ENCODE peak calls at places on chromosomes 2 and 18, in seven cellular contexts. V, O, H, B, J, W and C are unnamed samples.

GRCh38 chr18:58166278-58166844 is 122.3 kb downstream of the NEDD4L start:
- DNase-seq in O (no peak), B (no peak), H (no peak), W (no peak), J (no peak), V (no peak), C (no peak)

GRCh38 chr2:152198499-152198898 is 22.9 kb upstream of the STAM2 start:
- DNase-seq in B (no peak), H (no peak), O (peak), J (peak), W (no peak), V (no peak), C (no peak)

GRCh38 chr2:131641414-131642206 is 113.9 kb downstream of the CCDC74A start:
- DNase-seq in W (no peak), J (no peak), V (no peak), H (no peak), O (no peak), B (peak), C (no peak)

GRCh38 chr2:114261366-114261765 is 181.1 kb upstream of the DPP10 start:
- DNase-seq in J (no peak), O (no peak), V (no peak), H (no peak), W (no peak), B (no peak), C (no peak)

GRCh38 chr2:108621087-108621559 is 86.9 kb downstream of the LIMS1 start:
- DNase-seq in H (no peak), B (peak), V (no peak), J (peak), W (peak), O (no peak), C (peak)

GRCh38 chr2:44745922-44746321 is 195.6 kb upstream of the SIX3 start:
- DNase-seq in V (no peak), B (no peak), J (no peak), O (no peak), W (no peak), H (no peak), C (no peak)

GRCh38 chr2:144560254-144560653 is 40.3 kb upstream of the ZEB2 start:
- DNase-seq in J (no peak), V (no peak), W (no peak), B (no peak), H (no peak), O (no peak), C (no peak)

GRCh38 chr18:31302991-31303390 is 15.0 kb upstream of the DSG1 start:
- DNase-seq in H (no peak), O (peak), W (peak), V (no peak), J (no peak), B (peak), C (no peak)

GRCh38 chr2:196566969-196567666 is 72.4 kb upstream of the CCDC150 start:
- DNase-seq in J (no peak), W (no peak), O (no peak), V (no peak), H (no peak), B (peak), C (no peak)

GRCh38 chr2:237888389-237888788 is 29.0 kb downstream of the RAMP1 start:
- DNase-seq in O (peak), W (peak), B (peak), J (no peak), H (no peak), V (no peak), C (no peak)

GRCh38 chr2:9574314-9574713 is 18.7 kb upstream of the ADAM17 start:
- DNase-seq in B (no peak), V (no peak), O (no peak), W (peak), J (no peak), H (no peak), C (no peak)

GRCh38 chr2:19357383-19358241 is 811 bp downstream of the OSR1 start:
- DNase-seq in H (no peak), W (no peak), J (peak), B (peak), V (peak), O (no peak), C (no peak)

GRCh38 chr2:156753766-156754165 is 317.6 kb downstream of the GPD2 start:
- DNase-seq in J (no peak), H (no peak), V (no peak), B (no peak), W (no peak), O (no peak), C (no peak)

GRCh38 chr2:105104208-105104731 is 66.4 kb downstream of the MRPS9 start:
- DNase-seq in J (no peak), V (no peak), O (no peak), H (no peak), B (peak), W (no peak), C (no peak)

GRCh38 chr2:18047896-18048657 is 169.6 kb downstream of the KCNS3 start:
- DNase-seq in H (no peak), V (no peak), O (no peak), W (no peak), J (no peak), B (peak), C (no peak)

GRCh38 chr2:225074919-225075681 is 32.8 kb upstream of the DOCK10 start:
- DNase-seq in V (no peak), B (no peak), H (no peak), W (no peak), J (no peak), O (no peak), C (no peak)

GRCh38 chr2:172943992-172944793 is 131.5 kb upstream of the MAP3K20 start:
- DNase-seq in V (no peak), H (no peak), B (peak), J (no peak), W (no peak), O (no peak), C (peak)

GRCh38 chr2:56102866-56103265 is 80.9 kb upstream of the CCDC85A start:
- DNase-seq in O (no peak), V (no peak), J (no peak), B (peak), H (no peak), W (no peak), C (no peak)

GRCh38 chr18:41372266-41372665 is 582.8 kb upstream of the PIK3C3 start:
- DNase-seq in O (no peak), W (no peak), J (peak), V (no peak), B (no peak), H (no peak), C (no peak)

GRCh38 chr2:186105016-186105415 is 366.4 kb downstream of the FSIP2 start:
- DNase-seq in J (no peak), V (no peak), O (no peak), B (no peak), W (peak), H (no peak), C (no peak)

GRCh38 chr2:114442545-114442944 is at the start of gene DPP10:
- DNase-seq in J (peak), B (peak), V (no peak), W (no peak), H (peak), O (peak), C (peak)

GRCh38 chr2:155363349-155363888 is 664.9 kb downstream of the KCNJ3 start:
- DNase-seq in J (no peak), V (no peak), W (no peak), H (no peak), B (no peak), O (no peak), C (no peak)

GRCh38 chr2:1900736-1901135 is 156.4 kb upstream of the PXDN start:
- DNase-seq in H (no peak), J (peak), B (no peak), W (no peak), V (peak), O (no peak), C (no peak)

GRCh38 chr2:241261628-241262027 is 53.8 kb downstream of the HDLBP start:
- DNase-seq in B (no peak), J (no peak), V (no peak), O (no peak), H (no peak), W (no peak), C (no peak)

GRCh38 chr2:95007822-95008221 is 17.7 kb upstream of the MAL start:
- DNase-seq in H (no peak), J (no peak), B (no peak), V (no peak), O (no peak), W (no peak), C (no peak)

DNA sequence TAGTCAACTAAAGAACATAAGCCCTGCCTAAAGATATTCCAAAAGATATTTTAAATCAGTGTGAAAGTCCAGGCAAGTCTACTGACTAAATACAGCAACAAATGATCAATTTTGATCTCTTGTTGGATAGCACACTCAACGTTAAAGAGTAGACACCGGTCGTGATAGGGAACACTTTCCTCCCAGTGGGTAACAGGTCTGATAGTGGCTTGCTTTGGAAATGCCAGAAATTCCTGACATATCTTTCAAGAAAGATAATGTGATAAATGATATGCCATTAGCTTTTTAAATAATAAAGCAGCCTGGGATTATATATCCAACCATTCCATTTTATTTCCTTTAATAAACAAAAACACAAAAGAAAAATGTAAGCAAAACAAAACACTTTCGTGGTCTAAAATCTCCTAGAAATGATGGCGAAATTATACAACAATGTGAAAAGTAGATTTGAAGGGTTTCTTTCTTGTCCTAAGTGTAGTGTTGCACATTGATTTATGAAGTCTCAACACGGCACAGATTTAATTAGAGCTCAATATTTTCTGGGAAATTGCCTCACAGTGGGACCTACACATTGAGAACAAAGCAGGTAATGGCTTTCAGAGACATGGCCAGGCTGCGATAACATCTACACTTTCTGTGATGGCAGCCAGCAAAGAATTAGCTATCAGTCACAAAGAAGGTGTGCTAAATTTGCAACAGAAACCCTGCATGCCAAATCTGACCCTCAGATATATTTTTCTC is 158.6 kb downstream of the PPP1R1C start:
- DNase-seq in H (no peak), V (no peak), J (peak), W (peak), B (no peak), O (no peak), C (no peak)
- H2AFZ ChIP-seq in H (no peak), V (peak), J (peak), W (peak), B (no peak), O (no peak), C (no peak)

DNA sequence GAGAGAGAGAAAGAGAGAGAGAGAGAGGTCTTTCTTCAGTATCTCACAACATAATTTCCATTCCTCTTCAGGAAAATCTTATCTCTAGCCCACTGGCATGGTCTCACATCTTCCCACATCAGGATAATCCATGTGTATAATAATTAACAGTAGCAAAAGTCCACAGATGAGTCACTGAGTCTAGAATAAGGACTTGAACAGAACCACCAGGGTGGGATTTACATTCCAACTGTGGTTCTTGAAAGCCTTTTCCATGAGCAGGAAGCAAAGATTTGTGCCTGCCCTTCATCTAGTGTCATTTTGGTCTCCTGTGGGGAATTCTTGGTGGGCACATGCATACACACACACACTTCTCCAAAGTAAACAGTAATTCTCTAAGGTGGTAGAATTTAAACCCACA is 107.1 kb upstream of the TCF4 start:
- DNase-seq in J (no peak), B (no peak), O (no peak), V (no peak), H (no peak), W (no peak), C (no peak)
- H3K4me2 ChIP-seq in J (no peak), B (no peak), O (no peak), V (no peak), H (no peak), W (no peak), C (no peak)

GRCh38 chr2:36172828-36173227 is 182.8 kb upstream of the CRIM1 start:
- DNase-seq in W (no peak), V (no peak), O (no peak), B (no peak), H (no peak), J (no peak), C (no peak)

GRCh38 chr2:36174920-36175319 is 180.7 kb upstream of the CRIM1 start:
- DNase-seq in B (no peak), H (no peak), O (no peak), W (no peak), J (no peak), V (no peak), C (no peak)

GRCh38 chr2:36173760-36174362 is 181.7 kb upstream of the CRIM1 start:
- DNase-seq in J (no peak), B (no peak), V (no peak), W (no peak), H (no peak), O (peak), C (no peak)

GRCh38 chr2:36177282-36177681 is 178.3 kb upstream of the CRIM1 start:
- DNase-seq in J (no peak), O (no peak), B (no peak), V (no peak), W (peak), H (no peak), C (no peak)

GRCh38 chr2:36178384-36178783 is 177.2 kb upstream of the CRIM1 start:
- DNase-seq in O (no peak), H (no peak), W (peak), V (no peak), J (no peak), B (no peak), C (no peak)
- H2AFZ ChIP-seq in O (no peak), H (no peak), W (no peak), V (no peak), J (no peak), B (no peak), C (no peak)

GRCh38 chr2:30548386-30548785 is 101.3 kb downstream of the LCLAT1 start:
- DNase-seq in J (no peak), O (no peak), V (no peak), W (no peak), B (no peak), H (no peak), C (no peak)
- H3K4me2 ChIP-seq in J (no peak), O (no peak), V (no peak), W (no peak), B (no peak), H (no peak), C (no peak)